ENCODE peak calls at places on chromosome 2, in seven cellular contexts. U is K562, O is GM12891, L is H1, M is HepG2, E is GM12878, K is SK-N-SH. F is an unnamed sample.

GRCh38 chr2:105411720-105412407 is 13.0 kb upstream of the FHL2 start:
- DNase-seq in M (no peak), L (no peak), K (no peak), O (no peak), E (peak; percentile 33), U (no peak), F (no peak)

GRCh38 chr2:68466361-68466777 is 725 bp downstream of the FBXO48 start:
- DNase-seq in L (no peak), E (no peak), O (no peak), U (peak; percentile 11), M (peak; percentile 15), K (no peak), F (no peak)

GRCh38 chr2:239264838-239265651 is 135.8 kb downstream of the HDAC4 start:
- DNase-seq in O (peak; percentile 65), L (no peak), K (no peak), E (no peak), U (peak; percentile 56), M (no peak), F (peak; percentile 57)

GRCh38 chr2:132424526-132425121 is 8.0 kb downstream of the GPR39 start:
- DNase-seq in K (no peak), O (no peak), U (no peak), M (peak; percentile 69), L (no peak), E (no peak), F (no peak)

GRCh38 chr2:38376683-38377500 is at the start of gene ATL2:
- DNase-seq in L (peak; percentile 91), K (peak; percentile 99), M (peak; percentile 91), O (peak; percentile 88), E (peak; percentile 59), U (peak; percentile 91), F (peak; percentile 78)

GRCh38 chr2:30026091-30027055 is 105.0 kb upstream of the ALK start:
- DNase-seq in O (peak; percentile 28), L (no peak), U (peak; percentile 60), K (peak; percentile 89), E (no peak), M (peak; percentile 13), F (peak; percentile 24)

GRCh38 chr2:161416294-161416632 is at the start of gene TBR1:
- DNase-seq in M (no peak), O (no peak), L (no peak), E (no peak), U (no peak), K (peak; percentile 41), F (no peak)

GRCh38 chr2:68122680-68122964 is 35.1 kb upstream of the PNO1 start:
- DNase-seq in L (no peak), K (no peak), M (no peak), U (no peak), E (no peak), O (no peak), F (no peak)

GRCh38 chr2:213806125-213806726 is 522.0 kb downstream of the SPAG16 start:
- DNase-seq in U (no peak), L (no peak), K (peak; percentile 27), O (no peak), M (peak; percentile 9), E (no peak), F (no peak)

GRCh38 chr2:142741764-142742269 is 135.6 kb upstream of the KYNU start:
- DNase-seq in E (no peak), L (no peak), U (no peak), O (no peak), K (no peak), M (no peak), F (no peak)

GRCh38 chr2:95269036-95269680 is 5.1 kb upstream of the PROM2 start:
- DNase-seq in O (no peak), K (no peak), E (no peak), M (no peak), U (no peak), L (no peak), F (no peak)

GRCh38 chr2:239313776-239314175 is 87.0 kb downstream of the HDAC4 start:
- DNase-seq in U (no peak), O (no peak), E (no peak), L (no peak), M (no peak), K (no peak), F (no peak)

GRCh38 chr2:42980764-42981416 is 188.5 kb upstream of the HAAO start:
- DNase-seq in U (no peak), M (no peak), E (no peak), O (no peak), K (peak; percentile 8), L (no peak), F (no peak)

GRCh38 chr2:163551974-163552373 is 183.8 kb downstream of the FIGN start:
- DNase-seq in E (no peak), K (no peak), U (no peak), L (no peak), M (no peak), O (no peak), F (no peak)

GRCh38 chr2:189698020-189698887 is 23.8 kb downstream of the ANKAR start:
- DNase-seq in L (peak; percentile 44), M (peak; percentile 67), E (no peak), U (peak; percentile 35), K (peak; percentile 26), O (no peak), F (no peak)

GRCh38 chr2:239263937-239264837 is 136.6 kb downstream of the HDAC4 start:
- DNase-seq in U (no peak), K (no peak), E (no peak), M (no peak), L (no peak), O (no peak), F (no peak)

GRCh38 chr2:133490412-133490958 is 77.8 kb downstream of the NCKAP5 start:
- DNase-seq in L (no peak), O (no peak), U (no peak), E (no peak), M (no peak), K (no peak), F (no peak)

GRCh38 chr2:101597347-101597944 is 100.1 kb upstream of the MAP4K4 start:
- DNase-seq in O (no peak), M (peak; percentile 92), E (no peak), K (no peak), L (no peak), U (no peak), F (no peak)

GRCh38 chr2:19796036-19796703 is 105.6 kb downstream of the TTC32 start:
- DNase-seq in O (no peak), M (no peak), K (no peak), E (no peak), U (no peak), L (no peak), F (no peak)

GRCh38 chr2:165277295-165277694 is 38.1 kb downstream of the SCN2A start:
- DNase-seq in L (no peak), U (no peak), E (no peak), M (no peak), K (no peak), O (no peak), F (no peak)

GRCh38 chr2:120391905-120392665 is 46.1 kb downstream of the INHBB start:
- DNase-seq in K (no peak), U (no peak), L (no peak), O (no peak), E (no peak), M (no peak), F (no peak)

GRCh38 chr2:29528891-29529520 is 392.4 kb downstream of the ALK start:
- DNase-seq in L (no peak), U (no peak), K (no peak), E (no peak), O (no peak), M (no peak), F (no peak)

GRCh38 chr2:112814278-112814677 is 22.3 kb downstream of the IL1B start:
- DNase-seq in O (no peak), E (no peak), K (no peak), L (peak; percentile 46), M (peak; percentile 34), U (no peak), F (no peak)

GRCh38 chr2:88738271-88738670 is 46.8 kb downstream of the RPIA start:
- DNase-seq in E (no peak), O (no peak), L (no peak), K (no peak), M (no peak), U (no peak), F (no peak)

GRCh38 chr2:74206180-74206688 is 7.8 kb downstream of the MTHFD2 start:
- DNase-seq in L (no peak), U (peak; percentile 33), M (no peak), K (no peak), E (peak; percentile 61), O (no peak), F (no peak)

GRCh38 chr2:225806105-225806504 is 406.6 kb downstream of the NYAP2 start:
- DNase-seq in K (no peak), U (no peak), E (no peak), L (no peak), M (no peak), O (no peak), F (no peak)

GRCh38 chr2:218501665-218502064 is 66.5 kb downstream of the USP37 start:
- DNase-seq in M (no peak), L (no peak), U (no peak), K (no peak), E (no peak), O (no peak), F (no peak)
- TF ChIP-seq TAF1 in M (no peak), L (no peak), U (no peak), K (no peak), E (no peak), O (no peak), F (no peak)

GRCh38 chr2:85707304-85707703 is 13.1 kb downstream of the GNLY start:
- DNase-seq in E (peak; percentile 75), L (no peak), K (peak; percentile 70), O (peak; percentile 57), M (peak; percentile 73), U (peak; percentile 75), F (no peak)
- TF ChIP-seq TAF1 in E (no peak), L (no peak), K (no peak), O (no peak), M (no peak), U (no peak), F (no peak)

GRCh38 chr2:232008907-232009638 is 47.6 kb downstream of the DIS3L2 start:
- DNase-seq in E (no peak), M (no peak), U (no peak), K (no peak), L (no peak), O (no peak), F (no peak)
- TF ChIP-seq TAF1 in E (no peak), M (no peak), U (no peak), K (no peak), L (no peak), O (no peak), F (no peak)

GRCh38 chr2:127012215-127012614 is 94.7 kb downstream of the BIN1 start:
- DNase-seq in E (no peak), L (no peak), U (no peak), M (no peak), K (no peak), O (no peak), F (no peak)

GRCh38 chr2:127011796-127012195 is 95.2 kb downstream of the BIN1 start:
- DNase-seq in U (no peak), K (no peak), O (no peak), M (no peak), E (no peak), L (no peak), F (no peak)

GRCh38 chr2:127008265-127008664 is 98.7 kb downstream of the BIN1 start:
- DNase-seq in O (no peak), E (no peak), L (no peak), U (no peak), K (no peak), M (no peak), F (no peak)

GRCh38 chr2:127012868-127013267 is 94.1 kb downstream of the BIN1 start:
- DNase-seq in K (no peak), E (no peak), M (no peak), U (no peak), O (no peak), L (no peak), F (no peak)

GRCh38 chr2:127011136-127011740 is 95.7 kb downstream of the BIN1 start:
- DNase-seq in M (no peak), O (no peak), K (no peak), U (no peak), E (no peak), L (no peak), F (no peak)
- TF ChIP-seq TAF1 in M (no peak), O (no peak), K (no peak), U (no peak), E (no peak), L (no peak), F (no peak)